ENCODE peak calls at places on chromosomes 13 and 19, in nine cellular contexts. C, Y, L, A, Q, T, Z, H and F are unnamed samples.

GRCh38 chr13:104021806-104022397 is 955.7 kb upstream of the SLC10A2 start:
- DNase-seq in C (no peak), Y (no peak), L (no peak), A (no peak), Q (no peak), T (no peak), Z (no peak), H (no peak), F (no peak)

GRCh38 chr19:18396471-18397241 is 766 bp downstream of the LRRC25 start:
- DNase-seq in C (no peak), Y (no peak), L (no peak), A (no peak), Q (no peak), T (no peak), Z (no peak), H (no peak), F (no peak)

GRCh38 chr13:114194853-114195252 is 15.8 kb downstream of the CFAP97D2 start:
- DNase-seq in C (no peak), Y (no peak), L (no peak), A (no peak), Q (no peak), T (no peak), Z (no peak), H (no peak), F (no peak)

GRCh38 chr13:106133025-106133424 is 402.4 kb downstream of the EFNB2 start:
- DNase-seq in C (no peak), Y (no peak), L (no peak), A (peak; percentile 67), Q (no peak), T (no peak), Z (no peak), H (no peak), F (peak; percentile 69)

GRCh38 chr19:20315543-20315942 is 148.5 kb downstream of the ZNF486 start:
- DNase-seq in C (no peak), Y (no peak), L (peak; percentile 2), A (no peak), Q (no peak), T (no peak), Z (no peak), H (no peak), F (no peak)

GRCh38 chr19:21482863-21483276 is 22.5 kb upstream of the ZNF429 start:
- DNase-seq in C (peak; percentile 70), Y (peak; percentile 86), L (peak; percentile 23), A (no peak), Q (peak; percentile 52), T (peak; percentile 45), Z (no peak), H (peak; percentile 48), F (no peak)

GRCh38 chr19:48926909-48927308 is 6.6 kb upstream of the DHDH start:
- DNase-seq in C (no peak), Y (no peak), L (no peak), A (peak; percentile 81), Q (no peak), T (peak; percentile 42), Z (no peak), H (peak; percentile 23), F (peak; percentile 87)

GRCh38 chr13:112885242-112885781 is 83.7 kb upstream of the MCF2L start:
- DNase-seq in C (no peak), Y (no peak), L (no peak), A (no peak), Q (no peak), T (no peak), Z (no peak), H (no peak), F (no peak)

GRCh38 chr19:14114854-14115253 is 2.7 kb downstream of the PRKACA start:
- DNase-seq in C (peak; percentile 62), Y (peak; percentile 53), L (no peak), A (no peak), Q (peak; percentile 54), T (peak; percentile 60), Z (no peak), H (peak; percentile 71), F (no peak)

GRCh38 chr19:47891622-47891922 is 5.5 kb upstream of the SULT2A1 start:
- DNase-seq in C (no peak), Y (no peak), L (no peak), A (no peak), Q (no peak), T (no peak), Z (no peak), H (no peak), F (no peak)

GRCh38 chr19:38952395-38953165 is 21.8 kb downstream of the MRPS12 start:
- DNase-seq in C (peak; percentile 52), Y (peak; percentile 59), L (peak; percentile 11), A (no peak), Q (peak; percentile 29), T (peak; percentile 52), Z (no peak), H (peak; percentile 26), F (no peak)

GRCh38 chr19:58317481-58318072 is 9.2 kb upstream of the ZSCAN22 start:
- DNase-seq in C (no peak), Y (no peak), L (no peak), A (no peak), Q (no peak), T (no peak), Z (no peak), H (no peak), F (no peak)

GRCh38 chr19:6808494-6808893 is 36.0 kb downstream of the VAV1 start:
- DNase-seq in C (no peak), Y (no peak), L (no peak), A (no peak), Q (no peak), T (no peak), Z (no peak), H (no peak), F (no peak)

GRCh38 chr13:99577934-99578917 is 77.0 kb downstream of the TM9SF2 start:
- DNase-seq in C (no peak), Y (no peak), L (peak; percentile 14), A (no peak), Q (no peak), T (no peak), Z (no peak), H (no peak), F (no peak)

GRCh38 chr13:24006520-24007248 is 109.4 kb upstream of the C1QTNF9B start:
- DNase-seq in C (no peak), Y (peak; percentile 24), L (no peak), A (no peak), Q (no peak), T (no peak), Z (no peak), H (no peak), F (no peak)

GRCh38 chr19:49923055-49924003 is 5.7 kb upstream of the ATF5 start:
- DNase-seq in C (no peak), Y (no peak), L (no peak), A (no peak), Q (no peak), T (no peak), Z (no peak), H (peak; percentile 46), F (no peak)

GRCh38 chr19:47518139-47518538 is 3.3 kb upstream of the NAPA start:
- DNase-seq in C (peak; percentile 65), Y (no peak), L (no peak), A (no peak), Q (peak; percentile 61), T (no peak), Z (no peak), H (peak; percentile 40), F (no peak)

GRCh38 chr13:99979453-99980200 is 2.0 kb upstream of the ZIC2 start:
- DNase-seq in C (no peak), Y (peak; percentile 86), L (no peak), A (no peak), Q (no peak), T (peak; percentile 20), Z (no peak), H (no peak), F (no peak)

GRCh38 chr13:50033696-50034095 is 18.5 kb downstream of the KCNRG start:
- DNase-seq in C (no peak), Y (no peak), L (no peak), A (no peak), Q (no peak), T (no peak), Z (no peak), H (no peak), F (peak; percentile 34)

GRCh38 chr19:17775245-17775927 is 19.6 kb upstream of the B3GNT3 start:
- DNase-seq in C (peak; percentile 42), Y (peak; percentile 83), L (no peak), A (no peak), Q (no peak), T (peak; percentile 62), Z (no peak), H (peak; percentile 49), F (no peak)

GRCh38 chr13:34667356-34668218 is 274.5 kb upstream of the NBEA start:
- DNase-seq in C (no peak), Y (no peak), L (no peak), A (no peak), Q (no peak), T (no peak), Z (no peak), H (no peak), F (no peak)

GRCh38 chr13:52713894-52714293 is 25.7 kb downstream of the CNMD start:
- DNase-seq in C (no peak), Y (no peak), L (no peak), A (no peak), Q (no peak), T (peak; percentile 18), Z (no peak), H (peak; percentile 15), F (no peak)

GRCh38 chr19:27793128-27793643 is 1419.8 kb downstream of the UQCRFS1 start:
- DNase-seq in C (peak; percentile 80), Y (peak; percentile 94), L (peak; percentile 26), A (no peak), Q (peak; percentile 76), T (peak; percentile 88), Z (peak; percentile 4), H (peak; percentile 88), F (no peak)

GRCh38 chr19:48249502-48250014 is 6.2 kb downstream of the CARD8 start:
- DNase-seq in C (peak; percentile 85), Y (no peak), L (no peak), A (no peak), Q (peak; percentile 45), T (peak; percentile 34), Z (peak; percentile 31), H (peak; percentile 58), F (no peak)

GRCh38 chr13:45765464-45765863 is 63.3 kb downstream of the CBY2 start:
- DNase-seq in C (no peak), Y (no peak), L (no peak), A (no peak), Q (no peak), T (no peak), Z (no peak), H (no peak), F (no peak)

GRCh38 chr19:40217921-40218890 is at the start of gene TTC9B:
- DNase-seq in C (peak; percentile 52), Y (peak; percentile 75), L (no peak), A (no peak), Q (peak; percentile 64), T (no peak), Z (no peak), H (no peak), F (no peak)

GRCh38 chr13:112901951-112902651 is 66.9 kb upstream of the MCF2L start:
- DNase-seq in C (no peak), Y (peak; percentile 40), L (no peak), A (no peak), Q (no peak), T (no peak), Z (no peak), H (no peak), F (no peak)

GRCh38 chr19:37077929-37078716 is at the start of gene ZNF420:
- DNase-seq in C (peak; percentile 92), Y (peak; percentile 98), L (peak; percentile 53), A (peak; percentile 75), Q (peak; percentile 91), T (peak; percentile 91), Z (peak; percentile 76), H (peak; percentile 94), F (peak; percentile 83)

GRCh38 chr19:51919606-51920005 is 7.7 kb upstream of the ZNF613 start:
- DNase-seq in C (no peak), Y (no peak), L (no peak), A (no peak), Q (no peak), T (no peak), Z (no peak), H (no peak), F (no peak)

GRCh38 chr19:3710265-3710812 is 2.2 kb downstream of the TJP3 start:
- DNase-seq in C (no peak), Y (peak; percentile 63), L (no peak), A (no peak), Q (no peak), T (peak; percentile 99), Z (no peak), H (peak; percentile 97), F (no peak)

GRCh38 chr13:106597190-106597589 is 29.3 kb upstream of the ARGLU1 start:
- DNase-seq in C (no peak), Y (peak; percentile 14), L (no peak), A (no peak), Q (no peak), T (no peak), Z (no peak), H (no peak), F (no peak)